ENCODE peak calls at places on chromosomes 12 and 14, in four cellular contexts. V is endodermal cell, M is DND-41, W is IMR-90. E is an unnamed sample.

GRCh38 chr12:127119600-127120140 is 1147.3 kb upstream of the TMEM132C start:
- DNase-seq in M (no peak), W (no peak), V (no peak), E (no peak)

GRCh38 chr14:105938055-105938863 is 411.9 kb downstream of the TMEM121 start:
- DNase-seq in W (no peak), V (peak; percentile 13), M (no peak), E (no peak)

GRCh38 chr14:35878272-35879140 is 52.4 kb downstream of the BRMS1L start:
- DNase-seq in M (no peak), W (peak; percentile 93), V (no peak), E (no peak)

GRCh38 chr14:75153295-75153694 is 23.1 kb downstream of the TMED10 start:
- DNase-seq in M (no peak), W (no peak), V (no peak), E (peak; percentile 10)

GRCh38 chr14:98754343-98755025 is 517.5 kb downstream of the BCL11B start:
- DNase-seq in V (no peak), M (no peak), W (no peak), E (no peak)

GRCh38 chr12:132375747-132376463 is 46.5 kb upstream of the GALNT9 start:
- DNase-seq in V (no peak), W (no peak), M (no peak), E (no peak)

GRCh38 chr14:90810808-90811207 is 5.4 kb downstream of the TTC7B start:
- DNase-seq in V (no peak), W (no peak), M (no peak), E (no peak)

GRCh38 chr12:114682920-114683708 is 861 bp downstream of the TBX3 start:
- DNase-seq in M (no peak), V (peak; percentile 88), W (no peak), E (peak; percentile 75)

GRCh38 chr12:115337693-115338543 is 653.9 kb upstream of the TBX3 start:
- DNase-seq in W (peak; percentile 98), M (no peak), V (peak; percentile 75), E (no peak)

GRCh38 chr12:15152456-15152855 is 68.8 kb downstream of the RERG start:
- DNase-seq in M (no peak), W (no peak), V (no peak), E (no peak)

GRCh38 chr14:92692822-92693226 is 55.6 kb downstream of the LGMN start:
- DNase-seq in M (peak; percentile 39), W (peak; percentile 29), V (no peak), E (no peak)

GRCh38 chr14:40944521-40944920 is 662.2 kb upstream of the LRFN5 start:
- DNase-seq in M (no peak), W (no peak), V (no peak), E (no peak)

GRCh38 chr12:14960548-14961465 is 594 bp downstream of the ARHGDIB start:
- DNase-seq in V (no peak), W (peak; percentile 36), M (peak; percentile 78), E (no peak)

GRCh38 chr12:96811083-96811482 is 96.0 kb upstream of the NEDD1 start:
- DNase-seq in M (no peak), W (peak; percentile 85), V (no peak), E (no peak)

GRCh38 chr14:76056128-76056527 is 70.6 kb downstream of the IFT43 start:
- DNase-seq in V (no peak), M (peak; percentile 12), W (peak; percentile 4), E (no peak)

GRCh38 chr12:19127270-19127669 is 2.3 kb upstream of the PLEKHA5 start:
- DNase-seq in W (no peak), V (no peak), M (no peak), E (no peak)

GRCh38 chr12:47773858-47774580 is 981 bp downstream of the SLC48A1 start:
- DNase-seq in W (no peak), V (no peak), M (no peak), E (no peak)

GRCh38 chr12:272942-273906 is 10.6 kb upstream of the SLC6A13 start:
- DNase-seq in W (no peak), M (no peak), V (no peak), E (no peak)

GRCh38 chr12:115693970-115694369 is 583.5 kb downstream of the MED13L start:
- DNase-seq in M (no peak), V (no peak), W (no peak), E (no peak)

DNA sequence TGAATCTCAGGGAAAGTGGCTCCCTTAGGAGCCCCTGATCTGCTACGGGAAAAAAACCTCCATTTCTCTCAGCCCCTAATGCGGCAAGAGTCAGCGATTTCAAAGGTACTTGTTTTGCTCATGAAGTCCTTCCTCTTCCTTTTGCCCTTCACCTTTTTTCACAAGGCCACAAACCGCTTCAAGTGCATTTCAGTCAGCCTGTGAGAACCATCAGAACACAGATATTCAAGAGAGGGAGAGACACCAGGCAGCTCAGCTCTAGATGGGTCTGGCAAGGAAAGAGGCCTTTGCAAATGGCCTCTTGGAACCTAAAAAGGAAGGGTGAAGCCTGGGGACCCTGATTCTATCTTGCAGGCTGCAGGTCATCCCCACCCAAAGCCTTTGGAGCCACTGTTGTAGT is 144.9 kb downstream of the SAMD4A start:
- DNase-seq in V (no peak), W (no peak), M (no peak), E (no peak)
- H3K9ac ChIP-seq in V (no peak overlapping the region), W (no peak overlapping the region), M (no peak overlapping the region), E (no peak overlapping the region)

DNA sequence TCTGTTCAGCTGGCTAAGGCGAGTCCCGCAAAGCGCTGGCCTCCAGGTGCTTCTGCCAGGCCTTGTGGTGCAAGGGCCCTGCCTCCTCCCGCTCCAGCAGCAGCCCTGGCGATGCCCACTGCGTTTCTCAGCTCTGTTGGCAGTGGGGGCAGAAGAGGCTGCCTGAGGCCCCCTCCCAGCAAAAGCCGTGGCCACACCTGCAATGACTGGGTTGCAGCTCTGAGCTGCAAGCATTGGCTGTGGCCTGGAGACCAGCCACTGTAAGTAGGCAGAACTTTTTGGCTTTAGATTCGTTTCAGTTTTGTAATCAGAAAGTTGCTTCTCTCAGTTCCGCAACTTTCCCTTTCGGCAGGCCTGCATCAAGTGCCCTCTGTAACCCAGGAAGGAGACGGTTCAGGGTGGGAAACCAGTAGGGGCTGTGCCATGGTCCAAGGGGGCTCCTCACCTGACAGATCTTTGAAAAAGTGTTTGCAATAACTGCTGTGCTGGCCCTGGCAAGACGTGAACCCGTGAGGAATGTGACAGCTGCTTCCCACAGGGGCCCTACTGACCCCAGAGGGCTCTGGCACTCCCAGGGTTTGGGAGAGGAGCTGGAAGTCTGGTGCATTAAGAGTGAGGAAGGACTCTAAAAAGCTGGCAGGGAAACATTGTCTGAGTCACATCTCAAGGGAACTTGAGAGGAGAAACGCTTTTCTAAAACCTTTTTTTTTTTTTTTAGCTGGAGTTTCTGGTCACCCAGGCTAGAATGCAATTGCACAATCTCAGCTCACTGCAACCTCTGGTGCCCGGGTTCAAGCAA is 54.5 kb upstream of the MAX start:
- DNase-seq in W (peak; percentile 78), M (peak; percentile 24), V (no peak), E (no peak)
- H3K9ac ChIP-seq in W (no peak overlapping the region), M (no peak overlapping the region), V (no peak overlapping the region), E (no peak overlapping the region)

GRCh38 chr14:64860039-64860438 is 19.7 kb downstream of the SPTB start:
- DNase-seq in V (no peak), M (no peak), W (no peak), E (no peak)

GRCh38 chr14:64855732-64856527 is 23.8 kb downstream of the SPTB start:
- DNase-seq in M (peak; percentile 23), V (peak; percentile 66), W (no peak), E (no peak)

GRCh38 chr14:64861916-64862315 is 17.8 kb downstream of the SPTB start:
- DNase-seq in M (no peak), W (no peak), V (peak; percentile 75), E (peak; percentile 84)

GRCh38 chr14:64856528-64857445 is 22.9 kb downstream of the SPTB start:
- DNase-seq in M (no peak), W (no peak), V (peak; percentile 69), E (no peak)

DNA sequence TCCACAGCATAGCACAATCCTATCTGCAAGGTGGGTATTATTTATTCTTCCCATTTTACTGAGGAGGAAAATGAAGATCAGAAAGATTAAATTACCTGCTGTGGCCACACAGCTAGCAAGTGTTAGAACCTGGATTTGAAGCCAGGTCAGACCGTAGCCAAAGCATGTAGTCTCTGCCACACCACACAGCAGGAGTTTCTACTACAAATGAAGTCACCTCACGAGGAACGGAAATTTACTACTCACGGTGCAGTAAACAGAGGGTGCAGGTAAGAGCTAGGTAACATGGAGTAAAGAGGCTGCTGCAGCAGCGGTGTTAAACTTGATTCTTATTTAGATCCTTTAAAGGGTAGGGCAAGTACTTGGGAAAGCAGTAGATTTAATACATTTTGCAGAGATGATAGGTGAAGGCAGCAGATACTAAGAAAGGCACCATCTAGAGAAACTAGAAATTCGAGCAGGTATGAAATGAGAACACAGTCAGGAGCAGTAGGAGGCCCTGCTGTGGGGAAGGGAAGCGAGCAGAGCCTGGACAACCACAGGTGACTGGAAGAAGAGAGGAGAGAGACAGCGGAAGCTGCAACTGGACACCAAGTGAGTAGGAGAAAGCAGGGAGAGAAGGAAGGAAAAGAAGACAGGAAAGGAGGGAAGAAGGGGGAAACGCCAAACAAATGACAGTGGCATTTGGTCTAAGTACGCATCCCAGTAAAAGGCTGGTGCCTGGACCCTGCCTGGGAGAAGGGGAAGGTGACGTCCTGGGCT is 21.5 kb downstream of the SPTB start:
- DNase-seq in W (no peak), M (no peak), V (peak; percentile 65), E (no peak)
- H3K9ac ChIP-seq in W (no peak overlapping the region), M (no peak overlapping the region), V (no peak overlapping the region), E (no peak overlapping the region)

GRCh38 chr12:50841654-50842531 is 833 bp upstream of the TMPRSS12 start:
- DNase-seq in V (no peak), M (no peak), W (no peak), E (no peak)
- H3K9ac ChIP-seq in V (no peak overlapping the region), M (no peak overlapping the region), W (no peak overlapping the region), E (no peak overlapping the region)

GRCh38 chr12:53078425-53079225 is 565 bp downstream of the SPRYD3 start:
- DNase-seq in M (no peak), V (no peak), W (peak; percentile 29), E (no peak)

GRCh38 chr12:53077030-53077429 is 2.2 kb downstream of the SPRYD3 start:
- DNase-seq in M (no peak), W (no peak), V (peak; percentile 35), E (no peak)

GRCh38 chr12:53079226-53080117 is at the start of gene SPRYD3:
- DNase-seq in V (peak; percentile 100), W (peak; percentile 96), M (peak; percentile 97), E (peak; percentile 98)

GRCh38 chr12:53082637-53083036 is 3.4 kb upstream of the SPRYD3 start:
- DNase-seq in W (no peak), M (no peak), V (no peak), E (no peak)
- H3K9ac ChIP-seq in W (no peak overlapping the region), M (no peak overlapping the region), V (no peak overlapping the region), E (no peak overlapping the region)